ENCODE peak calls at places on chromosomes 13 and 19, in nine cellular contexts. M is PC-3, U is SK-N-SH, X is hepatocyte, O is OCI-LY7, Q is MM.1S, T is HCT116, R is GM23248, B is GM23338. W is an unnamed sample.

GRCh38 chr13:112065867-112066623 is 904 bp upstream of the SOX1 start:
- DNase-seq in B (peak; percentile 83), O (no peak), T (no peak), X (no peak), M (no peak), U (no peak), Q (no peak), R (no peak), W (peak; percentile 45)

GRCh38 chr19:1860133-1860775 is 3.1 kb downstream of the KLF16 start:
- DNase-seq in M (no peak), B (peak; percentile 73), Q (no peak), R (peak; percentile 96), T (no peak), U (peak; percentile 76), O (peak; percentile 62), X (peak; percentile 94), W (peak; percentile 86)

GRCh38 chr13:108700421-108701170 is 71.2 kb downstream of the MYO16 start:
- DNase-seq in B (peak; percentile 6), X (peak; percentile 11), Q (no peak), U (no peak), M (peak; percentile 75), R (no peak), O (no peak), T (no peak), W (no peak)

GRCh38 chr19:38049105-38049649 is 142.2 kb downstream of the SIPA1L3 start:
- DNase-seq in Q (peak; percentile 88), R (no peak), X (no peak), T (no peak), O (peak; percentile 79), U (no peak), B (no peak), M (no peak), W (no peak)

GRCh38 chr19:15297416-15298224 is 34.7 kb downstream of the BRD4 start:
- DNase-seq in Q (no peak), R (peak; percentile 66), B (peak; percentile 44), T (peak; percentile 59), X (peak; percentile 78), O (peak; percentile 75), U (no peak), M (peak; percentile 47), W (no peak)

GRCh38 chr19:55673889-55674288 is 1.1 kb upstream of the EPN1 start:
- DNase-seq in R (no peak), U (no peak), O (no peak), M (no peak), X (no peak), Q (no peak), T (no peak), B (no peak), W (no peak)

GRCh38 chr13:48842316-48842715 is 133.4 kb upstream of the FNDC3A start:
- DNase-seq in T (no peak), X (no peak), O (no peak), R (no peak), U (no peak), Q (no peak), M (no peak), B (no peak), W (no peak)

GRCh38 chr19:52735734-52736133 is 890 bp upstream of the ZNF611 start:
- DNase-seq in Q (no peak), R (peak; percentile 15), M (peak; percentile 69), X (peak; percentile 90), T (no peak), U (no peak), B (peak; percentile 97), O (no peak), W (peak; percentile 90)

GRCh38 chr13:93959796-93960533 is 519.5 kb downstream of the DCT start:
- DNase-seq in Q (no peak), T (no peak), U (no peak), X (no peak), R (peak; percentile 31), B (no peak), O (no peak), M (peak; percentile 42), W (no peak)

GRCh38 chr13:46855664-46856063 is 41.2 kb downstream of the HTR2A start:
- DNase-seq in M (no peak), O (no peak), T (no peak), U (no peak), Q (no peak), B (no peak), R (no peak), X (no peak), W (no peak)

GRCh38 chr19:40530091-40530901 is 46.4 kb upstream of the SHKBP1 start:
- DNase-seq in Q (no peak), U (peak; percentile 93), O (peak; percentile 42), B (peak; percentile 83), X (peak; percentile 66), M (no peak), T (no peak), R (peak; percentile 24), W (peak; percentile 89)

GRCh38 chr13:51066091-51066831 is 44.8 kb downstream of the C13orf42 start:
- DNase-seq in Q (no peak), R (peak; percentile 18), O (peak; percentile 16), X (no peak), T (no peak), M (peak; percentile 16), B (peak; percentile 25), U (no peak), W (no peak)

GRCh38 chr19:5131031-5131865 is 162.3 kb downstream of the KDM4B start:
- DNase-seq in Q (no peak), R (no peak), O (peak; percentile 78), T (no peak), X (peak; percentile 70), B (peak; percentile 34), U (no peak), M (no peak), W (no peak)

DNA sequence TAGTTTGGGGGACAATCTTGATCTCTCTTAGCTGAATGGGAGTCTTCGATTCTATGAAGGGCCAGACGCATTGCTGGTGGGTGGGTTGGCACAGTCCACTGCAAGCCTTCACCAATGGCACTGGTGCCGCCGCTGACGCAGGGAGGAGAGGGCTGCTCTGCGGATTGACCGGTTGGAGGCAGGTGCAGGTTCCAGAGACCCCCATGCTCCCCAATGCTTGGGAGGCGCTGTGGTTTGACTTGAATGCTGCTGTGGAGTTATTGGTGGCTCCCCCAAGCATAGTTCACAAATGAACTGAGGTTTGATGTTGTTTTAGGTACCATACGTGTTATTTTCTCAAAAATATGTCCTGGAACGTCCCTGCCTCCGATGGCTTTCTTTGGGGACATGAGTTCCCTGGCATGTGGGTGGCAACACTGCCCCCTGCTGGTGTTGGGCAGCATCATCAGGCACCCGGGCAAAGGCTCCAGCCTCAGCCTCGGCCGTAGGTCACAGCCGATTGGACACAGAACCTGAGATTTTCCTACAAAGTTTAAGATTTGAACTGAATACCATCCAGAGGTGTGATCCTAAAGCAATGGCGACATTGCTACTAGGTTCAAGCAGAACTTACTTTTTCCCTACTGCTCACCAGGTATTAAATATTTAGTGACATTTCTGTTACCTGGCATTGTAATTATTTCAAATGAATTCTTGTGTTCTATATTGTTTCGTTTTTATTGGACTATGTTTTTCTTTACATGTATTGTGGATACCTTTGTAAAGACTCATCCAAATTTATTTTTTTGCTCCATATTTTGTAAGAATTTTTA is 95.5 kb downstream of the ANKRD10 start:
- DNase-seq in O (peak; percentile 48), Q (peak; percentile 75), X (peak; percentile 81), T (peak; percentile 66), R (peak; percentile 71), M (peak; percentile 75), B (peak; percentile 86), U (peak; percentile 93), W (peak; percentile 82)
- TF ChIP-seq EZH2phosphoT487 in O (no peak), Q (no peak), X (no peak), T (no peak), R (no peak), M (no peak), B (no peak), U (no peak), W (no peak)

GRCh38 chr19:8150178-8150865 is 930 bp upstream of the FBN3 start:
- DNase-seq in X (no peak), R (no peak), M (no peak), Q (no peak), B (no peak), O (no peak), U (peak; percentile 6), T (no peak), W (no peak)
- H3K4me2 ChIP-seq in X (peak overlapping the region; percentile 98), R (no peak overlapping the region), M (no peak overlapping the region), Q (no peak overlapping the region), B (peak overlapping the region; percentile 91), O (no peak overlapping the region), U (no peak overlapping the region), T (peak overlapping the region; percentile 100), W (peak overlapping the region; percentile 89)

GRCh38 chr19:28166025-28166424 is 1046.9 kb downstream of the UQCRFS1 start:
- DNase-seq in X (no peak), Q (no peak), U (no peak), R (no peak), T (no peak), O (no peak), M (no peak), B (no peak), W (no peak)
- TF ChIP-seq EZH2phosphoT487 in X (no peak), Q (no peak), U (no peak), R (no peak), T (no peak), O (no peak), M (no peak), B (no peak), W (no peak)

GRCh38 chr19:46718934-46719551 is 2.1 kb upstream of the PRKD2 start:
- DNase-seq in Q (no peak), O (peak; percentile 86), R (no peak), B (no peak), T (no peak), M (no peak), U (no peak), X (no peak), W (no peak)

GRCh38 chr19:46721269-46722003 is 4.5 kb upstream of the PRKD2 start:
- DNase-seq in M (no peak), O (no peak), R (peak; percentile 28), T (no peak), X (no peak), Q (no peak), B (peak; percentile 66), U (peak; percentile 76), W (peak; percentile 46)

GRCh38 chr19:46718157-46718933 is 1.4 kb upstream of the PRKD2 start:
- DNase-seq in B (peak; percentile 73), M (no peak), O (peak; percentile 85), X (peak; percentile 50), U (no peak), R (peak; percentile 36), Q (peak; percentile 87), T (no peak), W (peak; percentile 30)

GRCh38 chr19:46720516-46721239 is 3.8 kb upstream of the PRKD2 start:
- DNase-seq in M (no peak), U (no peak), T (no peak), X (no peak), B (no peak), R (no peak), Q (no peak), O (no peak), W (no peak)

DNA sequence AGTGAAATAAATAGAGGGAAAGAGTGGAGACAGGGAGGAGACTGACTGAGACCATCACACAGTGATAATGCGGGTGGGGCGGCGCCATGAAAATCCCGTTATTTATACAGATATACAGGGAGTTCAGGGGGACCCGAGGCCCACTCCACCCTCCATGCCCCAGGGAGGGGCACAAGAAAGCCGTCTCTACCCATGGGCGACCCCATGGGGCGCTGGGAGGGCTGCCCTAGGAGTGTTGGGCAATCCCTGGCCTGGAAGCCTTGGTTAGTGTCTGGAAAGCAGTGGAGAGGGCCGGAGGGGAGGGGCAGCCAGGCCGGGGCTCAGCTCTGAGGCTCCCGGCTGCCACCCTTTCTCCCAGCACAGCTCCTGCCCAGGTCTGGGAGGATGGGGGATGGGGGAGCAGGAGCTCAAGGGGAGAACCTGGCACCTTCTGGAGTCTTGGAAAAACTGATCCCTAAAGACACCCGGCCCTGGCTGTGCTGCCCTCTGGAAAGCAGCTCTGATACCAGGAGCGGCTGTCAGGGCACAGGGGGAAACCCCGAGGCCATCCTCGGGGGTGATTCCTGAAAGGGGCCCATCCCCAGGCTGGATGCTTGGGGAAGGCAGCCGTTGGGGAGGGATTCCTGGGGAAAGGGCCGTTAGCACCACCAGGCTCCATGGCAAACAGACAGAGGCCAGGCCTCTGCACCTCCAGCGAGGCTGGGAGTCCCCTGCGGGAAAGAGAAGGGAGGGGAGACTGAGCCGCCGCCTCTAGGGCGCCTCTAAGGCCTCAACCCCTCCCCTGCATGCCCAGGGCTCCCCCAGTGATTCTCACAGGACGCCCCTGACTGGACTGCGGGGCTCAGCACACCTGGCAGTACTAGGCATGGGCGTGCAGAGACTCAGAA is 3.0 kb upstream of the PRKD2 start:
- DNase-seq in M (no peak), R (no peak), T (no peak), X (no peak), U (no peak), B (no peak), Q (no peak), O (no peak), W (no peak)
- H3K4me2 ChIP-seq in M (no peak overlapping the region), R (no peak overlapping the region), T (no peak overlapping the region), X (no peak overlapping the region), U (no peak overlapping the region), B (no peak overlapping the region), Q (no peak overlapping the region), O (peak overlapping the region; percentile 99), W (no peak overlapping the region)